ENCODE peak calls at places on chromosome 22, in four cellular contexts. D is colonic mucosa, U is lower leg skin, P is fibroblast of the aortic adventitia. Y is an unnamed sample.

GRCh38 chr22:29697853-29698598 is 21.8 kb upstream of the CABP7 start:
- DNase-seq in P (no peak), D (no peak), U (no peak), Y (no peak)

GRCh38 chr22:25564320-25564978 is at the start of gene GRK3:
- DNase-seq in U (peak), D (peak), P (peak), Y (peak)

GRCh38 chr22:27397948-27398330 is 403.6 kb downstream of the MN1 start:
- DNase-seq in P (peak), D (peak), U (no peak), Y (peak)

GRCh38 chr22:37060801-37061610 is 9.5 kb downstream of the KCTD17 start:
- DNase-seq in U (no peak), D (no peak), P (no peak), Y (no peak)

GRCh38 chr22:21101877-21102638 is 56.3 kb downstream of the LRRC74B start:
- DNase-seq in U (no peak), D (no peak), P (no peak), Y (no peak)

GRCh38 chr22:46593211-46593676 is 26.9 kb upstream of the GRAMD4 start:
- DNase-seq in P (no peak), D (no peak), U (peak), Y (no peak)

GRCh38 chr22:36136988-36137387 is 23.6 kb downstream of the APOL3 start:
- DNase-seq in U (no peak), D (no peak), P (peak), Y (peak)

GRCh38 chr22:34255042-34255441 is 334.8 kb upstream of the LARGE1 start:
- DNase-seq in P (no peak), D (no peak), U (no peak), Y (no peak)

GRCh38 chr22:45889539-45890350 is 87.2 kb downstream of the WNT7B start:
- DNase-seq in D (no peak), U (no peak), P (no peak), Y (no peak)

GRCh38 chr22:44269117-44269498 is 43.6 kb downstream of the SHISAL1 start:
- DNase-seq in U (no peak), D (no peak), P (no peak), Y (no peak)

GRCh38 chr22:50672471-50673230 is at the start of gene SHANK3:
- DNase-seq in P (no peak), U (no peak), D (no peak), Y (no peak)

GRCh38 chr22:30206964-30207363 is 39.6 kb downstream of the LIF start:
- DNase-seq in D (no peak), P (peak), U (no peak), Y (peak)

GRCh38 chr22:37802310-37803194 is 5.2 kb upstream of the GCAT start:
- DNase-seq in P (no peak), D (peak), U (no peak), Y (peak)

GRCh38 chr22:35631597-35631996 is 14.5 kb upstream of the MB start:
- DNase-seq in P (no peak), U (no peak), D (peak), Y (peak)

GRCh38 chr22:36365020-36365411 is 22.8 kb downstream of the MYH9 start:
- DNase-seq in P (peak), D (peak), U (peak), Y (peak)

GRCh38 chr22:29936186-29936585 is 53.2 kb downstream of the MTMR3 start:
- DNase-seq in P (no peak), D (no peak), U (no peak), Y (no peak)

GRCh38 chr22:49953680-49954344 is 6.8 kb upstream of the PIM3 start:
- DNase-seq in D (no peak), U (no peak), P (no peak), Y (no peak)

GRCh38 chr22:46737105-46737975 is 712 bp downstream of the CERK start:
- DNase-seq in D (no peak), U (no peak), P (peak), Y (peak)

GRCh38 chr22:35842954-35843353 is 125.3 kb downstream of the APOL5 start:
- DNase-seq in U (no peak), P (peak), D (peak), Y (peak)

GRCh38 chr22:37638351-37639069 is 959 bp upstream of the SH3BP1 start:
- DNase-seq in U (no peak), P (no peak), D (peak), Y (no peak)

GRCh38 chr22:20242393-20243175 is 25.5 kb downstream of the RTN4R start:
- DNase-seq in D (no peak), P (no peak), U (no peak), Y (no peak)

GRCh38 chr22:35154937-35155387 is 89.0 kb downstream of the ISX start:
- DNase-seq in P (peak), U (peak), D (peak), Y (peak)

GRCh38 chr22:46626911-46627805 is 7.0 kb downstream of the GRAMD4 start:
- DNase-seq in D (no peak), U (peak), P (no peak), Y (no peak)

GRCh38 chr22:44408227-44409192 is 89.5 kb downstream of the RTL6 start:
- DNase-seq in D (no peak), P (no peak), U (no peak), Y (no peak)

GRCh38 chr22:37337204-37337943 is 55.1 kb downstream of the CYTH4 start:
- DNase-seq in U (no peak), D (no peak), P (peak), Y (no peak)

GRCh38 chr22:26398741-26399153 is 30.3 kb upstream of the ASPHD2 start:
- DNase-seq in D (peak), P (peak), U (peak), Y (peak)

GRCh38 chr22:37626144-37626543 is 13.3 kb upstream of the SH3BP1 start:
- DNase-seq in D (no peak), U (peak), P (peak), Y (peak)

GRCh38 chr22:19765477-19766234 is 5.1 kb downstream of the TBX1 start:
- DNase-seq in D (no peak), U (no peak), P (no peak), Y (peak)

GRCh38 chr22:46066691-46067090 is 83.6 kb upstream of the PPARA start:
- DNase-seq in P (peak), U (no peak), D (peak), Y (peak)

GRCh38 chr22:46086577-46087335 is 63.6 kb upstream of the PPARA start:
- DNase-seq in U (no peak), P (peak), D (no peak), Y (peak)

GRCh38 chr22:25903294-25903693 is 161.3 kb downstream of the MYO18B start:
- DNase-seq in P (no peak), D (no peak), U (no peak), Y (no peak)

GRCh38 chr22:23395476-23396361 is 184.4 kb downstream of the IGLL1 start:
- DNase-seq in U (no peak), D (no peak), P (no peak), Y (no peak)
- H3K4me3 ChIP-seq in U (no peak), D (no peak), P (no peak), Y (no peak)

GRCh38 chr22:31870890-31871289 is 73.4 kb upstream of the YWHAH start:
- DNase-seq in U (no peak), D (no peak), P (no peak), Y (peak)
- TF ChIP-seq CTCF in U (no peak), D (no peak), P (no peak), Y (peak)

GRCh38 chr22:42770448-42770726 is 49.7 kb upstream of the A4GALT start:
- DNase-seq in U (no peak), D (no peak), P (no peak), Y (no peak)
- H3K4me3 ChIP-seq in U (no peak), D (no peak), P (no peak), Y (peak)

DNA sequence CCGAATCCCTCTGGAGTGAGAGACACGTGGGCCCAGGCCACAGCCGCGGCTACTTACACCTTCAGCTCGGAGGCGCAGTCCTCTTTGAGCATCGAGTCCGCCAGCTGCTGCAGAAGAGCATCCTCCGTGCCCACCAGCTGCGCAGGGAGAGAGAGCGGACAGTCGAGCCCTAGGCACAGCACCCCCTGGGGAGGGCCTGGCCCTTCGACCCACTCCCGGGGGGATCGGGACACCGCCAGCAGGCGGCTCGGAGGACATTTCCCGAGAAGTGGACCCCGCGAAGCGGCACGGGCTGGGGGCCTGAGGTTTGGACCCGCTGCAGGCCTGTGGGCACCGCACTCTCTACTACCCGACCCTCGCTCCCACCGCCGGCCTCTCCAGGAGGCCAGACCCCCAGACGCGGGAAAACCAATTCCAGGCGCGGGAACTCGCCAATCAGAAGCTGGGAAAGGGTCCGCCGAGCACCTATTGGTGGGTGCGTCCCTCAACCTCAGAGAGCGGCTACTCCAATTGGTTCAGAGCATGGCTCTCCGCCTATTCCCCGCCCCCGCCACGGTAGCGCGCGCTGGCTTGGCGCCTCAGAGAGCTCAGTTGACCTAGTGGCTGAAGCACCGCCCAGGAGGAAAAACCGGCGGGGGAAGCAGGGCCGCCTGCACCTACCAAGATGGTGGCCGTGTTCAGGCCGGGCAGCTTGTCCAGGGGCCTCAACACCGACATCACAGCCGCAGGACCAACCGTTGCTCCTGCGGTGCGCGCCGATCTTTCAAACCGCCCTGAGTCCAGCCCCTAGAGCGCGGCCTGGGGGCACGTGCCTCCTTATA is at the start of gene CENPM:
- DNase-seq in D (peak), P (peak), U (peak), Y (peak)
- TF ChIP-seq CTCF in D (no peak), P (peak), U (no peak), Y (peak)

GRCh38 chr22:40345271-40345670 is 1.0 kb upstream of the ADSL start:
- DNase-seq in P (peak), D (no peak), U (no peak), Y (peak)
- H3K4me3 ChIP-seq in P (peak), D (peak), U (no peak), Y (peak)

GRCh38 chr22:48700180-48700565 is 1127.5 kb downstream of the BRD1 start:
- DNase-seq in D (no peak), P (no peak), U (no peak), Y (no peak)
- TF ChIP-seq CTCF in D (no peak), P (no peak), U (no peak), Y (no peak)